ENCODE peak calls at places on chromosomes 6 and 20, in four cellular contexts. F, W, H and X are unnamed samples.

GRCh38 chr6:7545509-7546369 is 4.3 kb downstream of the DSP start:
- DNase-seq in H (no peak), F (no peak), W (no peak), X (no peak)

GRCh38 chr20:62183426-62184142 is 756 bp downstream of the MTG2 start:
- DNase-seq in H (no peak), F (no peak), W (no peak), X (no peak)

GRCh38 chr6:118715371-118715770 is 64.0 kb upstream of the CEP85L start:
- DNase-seq in H (no peak), W (no peak), F (no peak), X (no peak)

GRCh38 chr6:140921366-140922226 is 1211.1 kb upstream of the GJE1 start:
- DNase-seq in H (peak; percentile 65), W (peak; percentile 10), F (peak; percentile 61), X (peak; percentile 72)

GRCh38 chr6:291697-292505 is at the start of gene DUSP22:
- DNase-seq in F (peak; percentile 80), W (peak; percentile 100), H (peak; percentile 45), X (no peak)

GRCh38 chr6:75126518-75126917 is 79.3 kb downstream of the COL12A1 start:
- DNase-seq in W (no peak), H (no peak), F (no peak), X (no peak)

GRCh38 chr20:19826179-19826914 is 68.3 kb downstream of the RIN2 start:
- DNase-seq in W (no peak), F (no peak), H (no peak), X (no peak)

GRCh38 chr6:125195526-125195925 is 42.0 kb downstream of the TPD52L1 start:
- DNase-seq in H (no peak), W (no peak), F (no peak), X (no peak)

GRCh38 chr6:87905101-87905517 is 142.5 kb upstream of the SPACA1 start:
- DNase-seq in W (no peak), H (no peak), F (no peak), X (no peak)

GRCh38 chr6:9481292-9482029 is 933.4 kb downstream of the TFAP2A start:
- DNase-seq in H (peak; percentile 50), W (no peak), F (no peak), X (peak; percentile 67)

GRCh38 chr6:130069471-130069870 is 51.1 kb downstream of the L3MBTL3 start:
- DNase-seq in H (no peak), F (no peak), W (no peak), X (no peak)

GRCh38 chr6:31010393-31011060 is at the start of gene MUC22:
- DNase-seq in W (no peak), H (no peak), F (no peak), X (no peak)

GRCh38 chr6:98894810-98895209 is 52.9 kb downstream of the FBXL4 start:
- DNase-seq in F (no peak), H (no peak), W (no peak), X (no peak)

GRCh38 chr20:37392441-37393195 is 46.7 kb downstream of the SRC start:
- DNase-seq in H (no peak), F (peak; percentile 67), W (peak; percentile 52), X (no peak)

GRCh38 chr20:2796011-2796660 is 4.3 kb downstream of the CPXM1 start:
- DNase-seq in W (no peak), F (no peak), H (no peak), X (no peak)

GRCh38 chr20:31833931-31834521 is 11.4 kb downstream of the FOXS1 start:
- DNase-seq in F (no peak), H (no peak), W (no peak), X (no peak)

GRCh38 chr6:52958546-52959255 is 36.4 kb downstream of the GSTA4 start:
- DNase-seq in F (no peak), W (no peak), H (no peak), X (no peak)

GRCh38 chr6:111972714-111973678 is 80.9 kb upstream of the CCN6 start:
- DNase-seq in W (no peak), F (no peak), H (no peak), X (peak; percentile 10)

GRCh38 chr6:11586574-11586973 is 49.0 kb downstream of the TMEM170B start:
- DNase-seq in F (no peak), H (no peak), W (no peak), X (no peak)

GRCh38 chr6:155595264-155595663 is 139.6 kb upstream of the NOX3 start:
- DNase-seq in H (no peak), W (no peak), F (no peak), X (no peak)

DNA sequence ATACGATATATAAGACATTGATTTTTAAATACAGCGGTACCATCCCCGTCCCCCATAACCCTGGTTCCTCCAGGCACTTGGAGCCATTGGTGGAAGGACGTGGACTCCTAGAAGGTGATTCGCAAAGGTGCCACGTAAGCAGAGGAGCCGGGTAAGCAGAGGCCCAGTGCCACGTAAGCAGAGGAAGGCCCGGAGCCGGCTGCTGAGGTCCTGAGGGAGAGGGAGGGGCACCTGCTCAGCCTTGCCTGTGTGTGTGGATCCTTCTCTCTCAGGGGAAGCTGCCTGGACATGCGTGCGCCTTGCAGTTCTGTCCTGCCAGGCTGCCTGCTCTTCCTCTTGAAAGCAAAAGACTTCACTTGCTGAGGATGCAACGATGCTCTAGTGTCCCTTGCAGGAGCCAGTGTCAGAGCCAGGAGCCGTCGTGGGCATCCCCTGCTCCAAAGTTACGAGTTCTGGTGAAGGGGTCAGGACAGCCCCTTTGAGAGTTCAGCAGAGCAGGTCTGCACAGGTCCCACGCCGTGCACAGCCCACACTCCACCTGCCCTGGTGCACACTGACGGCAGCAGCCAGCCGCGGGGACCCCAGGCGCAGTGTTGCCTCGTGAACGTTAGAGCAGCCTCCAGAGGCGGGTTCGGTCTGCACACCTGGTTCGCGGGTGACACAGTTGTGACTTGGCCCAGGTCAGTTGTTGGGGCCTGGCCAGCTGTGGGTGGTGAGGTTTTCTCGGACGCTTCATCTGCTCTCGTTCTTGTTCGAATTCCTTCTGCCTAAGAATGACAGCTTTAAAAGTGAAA is 1.8 kb upstream of the NKAIN4 start:
- DNase-seq in F (no peak), H (no peak), W (no peak), X (no peak)
- H3K27me3 ChIP-seq in F (peaks cover 41% of the 10 kb centered on the region), H (no peaks in the 10 kb centered on the region), W (peaks cover 39% of the 10 kb centered on the region), X (no peaks in the 10 kb centered on the region)

DNA sequence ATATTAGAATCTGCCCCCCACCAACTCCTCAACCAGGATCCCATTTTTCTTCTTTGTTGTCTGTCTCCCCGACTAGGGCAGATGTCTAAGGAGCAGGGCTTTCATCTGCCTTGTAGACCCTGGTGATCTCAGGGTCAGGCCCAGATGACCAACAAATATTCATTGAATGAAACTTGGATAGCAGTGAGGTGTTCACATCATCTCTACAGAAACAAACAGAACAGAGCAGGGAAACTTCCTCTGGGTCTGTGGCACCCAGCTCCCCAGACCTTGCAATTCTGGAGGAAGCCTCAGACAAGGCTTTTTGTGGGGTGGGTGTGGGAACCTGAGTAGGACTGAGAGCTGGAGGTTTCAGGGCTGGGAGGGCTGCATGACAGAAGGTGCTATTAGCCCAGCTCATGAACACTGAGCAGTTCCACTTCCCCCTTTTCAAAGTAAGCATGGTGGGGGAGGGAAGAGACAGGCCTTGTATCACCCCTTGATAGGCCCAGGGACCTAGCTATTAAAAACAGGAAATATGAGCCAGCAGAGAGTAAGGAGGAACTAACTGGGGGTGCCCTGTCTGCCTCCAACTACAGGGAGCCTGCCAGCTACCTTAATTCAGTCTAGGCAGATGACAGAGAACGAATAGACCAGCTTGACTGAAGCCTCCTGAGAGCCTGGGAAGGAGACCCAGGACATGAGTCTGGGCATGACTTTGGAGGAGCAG is 37.3 kb upstream of the TOP1 start:
- DNase-seq in H (no peak), W (no peak), F (no peak), X (no peak)
- TF ChIP-seq TCF7L2 in H (no peak), W (no peak), F (no peak), X (no peak)

DNA sequence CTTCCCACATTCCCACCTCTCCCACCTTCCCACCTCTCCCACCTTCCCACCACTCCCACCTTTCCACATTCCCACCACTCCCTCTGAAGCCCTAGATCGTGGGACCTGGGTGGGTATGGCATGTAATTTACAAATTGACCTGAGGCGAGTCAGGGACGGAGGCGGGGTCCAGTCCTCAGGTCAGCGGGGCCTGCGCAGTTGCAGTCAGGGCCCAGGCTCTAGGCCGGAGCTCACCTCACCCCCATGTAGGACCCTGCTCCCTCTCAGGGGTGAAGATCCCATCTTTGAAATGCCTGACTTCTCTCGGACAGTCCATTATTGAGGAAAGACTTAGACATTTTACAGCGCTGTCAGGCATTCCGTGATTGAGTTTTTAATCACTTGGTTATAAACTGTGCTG is 10.5 kb downstream of the THBS2 start:
- DNase-seq in F (no peak), H (no peak), W (no peak), X (no peak)
- TF ChIP-seq REST in F (no peak), H (no peak), W (no peak), X (no peak)

DNA sequence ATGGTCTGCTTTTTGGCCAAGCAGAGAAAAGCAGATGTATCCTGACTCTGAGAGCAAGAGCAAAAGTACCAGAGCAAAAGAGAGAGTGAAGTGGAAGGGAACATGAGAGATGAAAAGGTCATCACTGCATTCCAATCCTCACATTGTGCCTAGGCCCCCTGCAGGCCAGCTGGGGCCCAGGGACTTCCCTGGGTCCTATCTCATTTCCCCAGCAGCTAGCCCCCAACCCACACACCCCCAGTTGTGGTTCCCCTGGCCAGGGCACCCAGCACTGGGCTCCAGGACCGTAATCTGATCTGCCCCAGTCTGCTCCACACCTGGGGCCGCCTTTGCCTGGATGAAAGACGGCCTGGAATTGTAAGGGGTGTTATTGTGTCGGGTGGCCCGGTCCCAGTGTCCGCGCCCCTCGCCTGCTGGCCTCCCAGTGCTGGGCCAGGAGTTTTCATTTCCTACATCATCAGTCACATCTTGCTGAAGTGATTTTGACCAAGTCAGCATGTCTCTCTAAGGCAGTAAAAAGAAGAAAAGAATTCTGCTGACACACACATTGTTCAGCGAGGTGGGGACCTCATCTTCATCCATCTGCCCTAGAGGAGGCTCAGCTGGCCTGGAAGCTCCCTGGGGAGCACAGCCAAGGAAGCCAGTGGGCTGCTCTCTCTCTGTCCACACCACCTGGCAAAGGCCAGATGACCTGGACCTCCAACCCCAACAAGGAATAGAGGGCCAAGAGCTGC is 3.9 kb upstream of the BMP7 start:
- DNase-seq in W (no peak), F (no peak), H (no peak), X (no peak)
- H3K27me3 ChIP-seq in W (peaks cover 9% of the 10 kb centered on the region), F (peaks cover 32% of the 10 kb centered on the region), H (no peaks in the 10 kb centered on the region), X (peaks cover 3% of the 10 kb centered on the region)

DNA sequence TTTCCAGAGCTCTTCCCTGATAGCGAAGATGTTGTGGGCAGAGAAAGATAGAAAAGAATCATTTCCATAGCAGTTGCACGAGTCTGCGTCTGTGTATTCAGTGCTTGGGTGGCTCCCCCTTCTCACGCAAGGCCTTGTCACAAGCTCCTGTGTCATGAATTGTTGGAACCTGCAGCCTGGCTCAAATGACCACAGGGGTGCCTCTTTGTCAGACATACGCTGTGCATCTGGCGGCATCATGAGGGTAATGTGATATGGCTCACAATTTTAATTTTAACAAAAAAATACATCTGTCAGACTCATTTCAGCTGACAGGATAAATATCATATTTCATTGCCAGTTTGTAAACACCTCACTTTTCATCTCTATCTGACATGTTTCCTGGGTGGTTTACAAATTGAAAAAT is 90.8 kb downstream of the CAP2 start:
- DNase-seq in H (no peak), F (no peak), W (no peak), X (no peak)
- TF ChIP-seq TCF7L2 in H (no peak), F (no peak), W (no peak), X (no peak)

DNA sequence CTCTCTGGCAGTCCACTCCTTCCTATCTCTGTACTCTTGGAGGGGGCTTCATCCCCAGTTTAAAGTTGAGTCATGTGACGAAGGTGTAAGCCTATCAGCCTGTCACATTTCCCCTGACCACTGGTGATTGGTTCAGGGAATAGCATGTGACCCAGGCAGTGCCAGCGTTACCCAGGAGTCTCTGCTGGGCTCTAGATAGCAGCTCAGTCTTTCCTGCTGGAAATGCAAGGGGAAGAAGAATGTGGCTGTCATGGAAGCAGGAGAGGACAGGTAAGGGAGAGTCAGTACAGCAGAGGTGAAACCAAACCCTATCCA is 35.6 kb upstream of the NFATC2 start:
- DNase-seq in H (no peak), F (no peak), W (peak; percentile 54), X (no peak)
- TF ChIP-seq REST in H (no peak), F (no peak), W (no peak), X (no peak)

GRCh38 chr6:151381722-151382121 is 9.6 kb downstream of the ZBTB2 start:
- DNase-seq in W (no peak), H (no peak), F (no peak), X (no peak)
- H3K27me3 ChIP-seq in W (no peaks in the 10 kb centered on the region), H (no peaks in the 10 kb centered on the region), F (no peaks in the 10 kb centered on the region), X (no peaks in the 10 kb centered on the region)